ENCODE peak calls at places on chromosomes 1 and 21, in seven cellular contexts. Z, V, Q, T, H, I and M are unnamed samples. For H3K4me1, the result is how much of the 10 kb centered on the place peaks cover.

GRCh38 chr21:41641821-41642368 is 125.0 kb downstream of the RIPK4 start:
- DNase-seq in I (peak), Q (no peak), Z (no peak), T (no peak), H (peak), V (peak), M (peak)

GRCh38 chr1:3168678-3169077 is 99.7 kb downstream of the PRDM16 start:
- DNase-seq in Q (no peak), H (no peak), I (no peak), Z (no peak), T (peak), V (no peak), M (no peak)

GRCh38 chr1:41662656-41663437 is 178.4 kb upstream of the EDN2 start:
- DNase-seq in V (peak), Q (no peak), T (no peak), I (no peak), H (peak), Z (peak), M (peak)

GRCh38 chr1:197970771-197971170 is 53.6 kb downstream of the LHX9 start:
- DNase-seq in H (no peak), Z (no peak), V (no peak), T (no peak), Q (no peak), I (no peak), M (no peak)

GRCh38 chr1:201756411-201756810 is 72.5 kb upstream of the IPO9 start:
- DNase-seq in T (no peak), H (no peak), Z (no peak), V (no peak), I (no peak), Q (no peak), M (no peak)

GRCh38 chr21:27802816-27803475 is 836.1 kb upstream of the ADAMTS5 start:
- DNase-seq in Q (peak), Z (peak), I (no peak), H (no peak), T (peak), V (peak), M (no peak)

GRCh38 chr1:243601720-243602119 is 248.3 kb downstream of the AKT3 start:
- DNase-seq in H (no peak), I (no peak), Z (no peak), T (no peak), V (peak), Q (no peak), M (no peak)

GRCh38 chr1:200367841-200368534 is 41.8 kb downstream of the ZNF281 start:
- DNase-seq in V (no peak), H (no peak), Q (no peak), T (no peak), Z (no peak), I (no peak), M (no peak)

GRCh38 chr1:21894034-21894881 is 42.9 kb downstream of the HSPG2 start:
- DNase-seq in Z (no peak), I (no peak), Q (no peak), T (no peak), H (no peak), V (no peak), M (no peak)

GRCh38 chr1:3983181-3983580 is 83.1 kb upstream of the C1orf174 start:
- DNase-seq in I (no peak), T (no peak), Z (no peak), V (no peak), H (no peak), Q (no peak), M (no peak)

GRCh38 chr21:36709030-36709867 is 10.3 kb downstream of the SIM2 start:
- DNase-seq in V (no peak), I (no peak), T (peak), Q (no peak), H (peak), Z (no peak), M (no peak)

GRCh38 chr1:119364640-119365039 is 3.9 kb upstream of the HAO2 start:
- DNase-seq in Q (no peak), V (no peak), Z (no peak), T (no peak), I (no peak), H (no peak), M (no peak)

GRCh38 chr1:65011983-65012382 is 45.6 kb upstream of the JAK1 start:
- DNase-seq in H (no peak), T (no peak), Z (no peak), V (no peak), Q (no peak), I (no peak), M (no peak)

GRCh38 chr1:225963735-225964530 is 22.9 kb upstream of the LEFTY2 start:
- DNase-seq in Z (no peak), V (no peak), Q (no peak), T (no peak), I (no peak), H (peak), M (no peak)

GRCh38 chr1:203325004-203325417 is 19.7 kb downstream of the BTG2 start:
- DNase-seq in V (no peak), H (no peak), Z (peak), I (no peak), Q (no peak), T (no peak), M (no peak)

GRCh38 chr1:206705187-206705586 is 20.5 kb downstream of the MAPKAPK2 start:
- DNase-seq in Q (no peak), V (no peak), H (peak), T (no peak), I (no peak), Z (no peak), M (no peak)

GRCh38 chr1:8169364-8170058 is 143.4 kb upstream of the ERRFI1 start:
- DNase-seq in T (peak), Z (peak), I (peak), V (peak), Q (no peak), H (peak), M (peak)

GRCh38 chr1:75615664-75616435 is 4.9 kb upstream of the SLC44A5 start:
- DNase-seq in Q (no peak), T (peak), I (no peak), Z (peak), V (no peak), H (peak), M (peak)

GRCh38 chr1:100810360-100810759 is 84.3 kb downstream of the EXTL2 start:
- DNase-seq in T (no peak), H (no peak), I (no peak), V (no peak), Q (no peak), Z (no peak), M (no peak)

GRCh38 chr1:203282720-203283542 is 22.4 kb upstream of the BTG2 start:
- DNase-seq in H (no peak), I (no peak), Z (no peak), T (no peak), Q (no peak), V (no peak), M (peak)

GRCh38 chr1:74344396-74344795 is 109.2 kb downstream of the TNNI3K start:
- DNase-seq in H (no peak), T (no peak), Q (no peak), Z (no peak), V (no peak), I (no peak), M (no peak)

GRCh38 chr1:232795497-232796068 is 9.6 kb upstream of the MAP10 start:
- DNase-seq in H (no peak), Q (no peak), T (no peak), I (no peak), Z (no peak), V (no peak), M (no peak)

GRCh38 chr1:226763741-226764264 is 24.7 kb upstream of the ITPKB start:
- DNase-seq in I (no peak), V (peak), Z (no peak), H (no peak), Q (peak), T (no peak), M (no peak)

GRCh38 chr1:219507432-219507831 is 105.5 kb downstream of the ZC3H11B start:
- DNase-seq in H (no peak), T (no peak), Z (no peak), V (no peak), I (no peak), Q (no peak), M (no peak)

GRCh38 chr1:157021688-157022087 is 23.9 kb downstream of the ARHGEF11 start:
- DNase-seq in V (no peak), H (no peak), Z (no peak), I (no peak), Q (no peak), T (no peak), M (no peak)

GRCh38 chr1:20739225-20739624 is 6.7 kb upstream of the SH2D5 start:
- DNase-seq in Z (no peak), H (no peak), Q (no peak), V (peak), I (no peak), T (no peak), M (no peak)

GRCh38 chr1:18307329-18307898 is 173.3 kb upstream of the KLHDC7A start:
- DNase-seq in Z (no peak), Q (no peak), I (no peak), H (no peak), V (no peak), T (no peak), M (no peak)

GRCh38 chr1:108881369-108881768 is 4.6 kb downstream of the GPSM2 start:
- DNase-seq in H (no peak), Z (no peak), T (no peak), V (no peak), I (no peak), Q (no peak), M (no peak)

GRCh38 chr1:19074902-19075721 is 118.6 kb upstream of the IFFO2 start:
- DNase-seq in V (no peak), I (no peak), H (no peak), Z (peak), T (peak), Q (no peak), M (no peak)

GRCh38 chr1:92329356-92330129 is 30.7 kb downstream of the RPAP2 start:
- DNase-seq in H (no peak), I (no peak), Q (no peak), V (no peak), Z (no peak), T (no peak), M (no peak)

GRCh38 chr1:21262282-21263051 is 27.8 kb downstream of the ECE1 start:
- DNase-seq in Z (peak), I (peak), V (peak), H (peak), T (peak), Q (no peak), M (peak)

GRCh38 chr1:19792237-19793002 is 7.3 kb downstream of the TMCO4 start:
- DNase-seq in I (peak), H (no peak), Q (no peak), Z (no peak), V (no peak), T (no peak), M (no peak)

GRCh38 chr21:33859373-33860102 is 56.1 kb downstream of the ATP5PO start:
- DNase-seq in Z (no peak), V (no peak), T (no peak), Q (no peak), I (no peak), H (no peak), M (no peak)

GRCh38 chr1:205568469-205569361 is 63.1 kb downstream of the ELK4 start:
- DNase-seq in T (peak), Q (no peak), H (peak), I (no peak), V (no peak), Z (peak), M (no peak)

GRCh38 chr1:55833452-55834160 is 618.4 kb upstream of the USP24 start:
- DNase-seq in I (no peak), Z (no peak), H (no peak), V (no peak), T (no peak), Q (no peak), M (no peak)

GRCh38 chr1:179709841-179710329 is 33.2 kb upstream of the FAM163A start:
- DNase-seq in T (no peak), Z (no peak), H (no peak), Q (no peak), V (no peak), I (no peak), M (no peak)

GRCh38 chr1:17011439-17012307 is at the start of gene ATP13A2:
- DNase-seq in T (peak), Q (peak), I (peak), Z (peak), V (peak), H (peak), M (peak)
- TF ChIP-seq EP300 in T (no peak), Q (no peak), I (no peak), Z (no peak), V (no peak), H (no peak), M (no peak)

DNA sequence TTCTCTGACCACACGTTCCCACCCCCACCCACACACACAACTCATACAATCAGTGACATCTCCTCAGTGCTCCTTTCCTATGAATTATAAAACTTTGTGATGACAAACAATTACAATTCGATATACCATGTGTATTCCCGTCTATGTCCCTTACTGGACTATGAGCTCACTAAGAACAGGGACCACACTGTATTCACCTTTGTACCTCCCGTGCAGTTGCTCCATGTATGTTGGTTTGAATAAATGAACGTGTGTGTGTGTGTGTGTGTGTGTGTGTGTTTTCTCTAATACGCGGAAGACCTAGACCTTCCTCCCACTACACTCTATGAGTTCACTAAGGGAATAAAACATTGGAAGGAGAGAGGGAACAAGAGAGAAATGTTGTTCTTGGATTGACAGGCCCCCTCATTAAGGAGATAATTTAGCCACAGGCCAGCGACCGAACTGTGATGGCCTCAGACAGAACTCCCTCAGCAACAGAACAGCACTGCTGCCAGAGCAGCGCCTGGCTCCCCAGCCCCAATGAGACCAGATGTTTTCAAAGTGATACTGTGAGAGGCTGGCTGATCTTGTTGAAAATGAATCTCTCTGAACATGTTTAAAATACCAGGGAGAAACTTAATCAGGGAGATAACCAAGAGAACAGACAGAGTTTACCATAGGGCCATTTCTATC is 21.7 kb downstream of the BCAR3 start:
- DNase-seq in Q (no peak), V (no peak), Z (no peak), I (peak), H (no peak), T (no peak), M (no peak)
- H3K4me1 ChIP-seq in Q (under half), V (half or more), Z (under half), I (half or more), H (under half), T (under half), M (under half)

DNA sequence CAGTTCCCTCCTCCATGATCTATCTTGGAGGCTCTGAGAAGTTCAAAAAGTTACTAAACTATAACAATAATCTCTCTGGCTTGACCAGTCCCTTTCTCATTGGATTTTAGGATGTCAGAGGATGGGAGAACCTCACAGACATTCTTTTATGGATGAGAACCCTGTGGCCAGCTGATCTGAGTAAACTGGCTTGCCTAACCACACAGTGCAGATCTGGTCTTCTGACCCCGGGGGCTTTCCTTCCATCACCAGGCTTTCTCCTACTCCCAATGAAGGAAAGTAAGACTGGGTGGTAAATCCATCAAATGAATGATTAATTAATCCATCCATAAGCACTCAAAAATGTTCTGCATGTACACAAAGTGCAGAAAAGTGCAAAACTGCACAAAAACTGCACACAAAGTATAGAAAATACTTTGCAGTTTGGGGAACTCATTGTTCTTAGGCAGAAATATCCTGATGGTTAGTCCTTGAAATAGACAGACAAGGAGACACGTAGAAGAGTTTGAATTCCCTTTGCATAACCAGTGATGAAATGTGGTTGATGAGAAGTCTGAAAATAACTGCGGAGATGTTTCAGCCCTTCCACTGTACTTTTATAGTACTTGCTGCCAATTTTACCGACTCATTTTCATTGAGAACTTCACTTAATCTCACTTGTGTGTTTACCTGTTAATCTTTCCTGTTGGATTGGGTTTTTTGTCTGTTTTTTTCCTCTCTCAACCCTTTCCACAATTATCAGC is 2.5 kb upstream of the F3 start:
- DNase-seq in V (no peak), H (no peak), Q (no peak), I (no peak), T (no peak), Z (no peak), M (no peak)
- H3K4me3 ChIP-seq in V (no peak), H (no peak), Q (no peak), I (no peak), T (no peak), Z (no peak), M (no peak)

DNA sequence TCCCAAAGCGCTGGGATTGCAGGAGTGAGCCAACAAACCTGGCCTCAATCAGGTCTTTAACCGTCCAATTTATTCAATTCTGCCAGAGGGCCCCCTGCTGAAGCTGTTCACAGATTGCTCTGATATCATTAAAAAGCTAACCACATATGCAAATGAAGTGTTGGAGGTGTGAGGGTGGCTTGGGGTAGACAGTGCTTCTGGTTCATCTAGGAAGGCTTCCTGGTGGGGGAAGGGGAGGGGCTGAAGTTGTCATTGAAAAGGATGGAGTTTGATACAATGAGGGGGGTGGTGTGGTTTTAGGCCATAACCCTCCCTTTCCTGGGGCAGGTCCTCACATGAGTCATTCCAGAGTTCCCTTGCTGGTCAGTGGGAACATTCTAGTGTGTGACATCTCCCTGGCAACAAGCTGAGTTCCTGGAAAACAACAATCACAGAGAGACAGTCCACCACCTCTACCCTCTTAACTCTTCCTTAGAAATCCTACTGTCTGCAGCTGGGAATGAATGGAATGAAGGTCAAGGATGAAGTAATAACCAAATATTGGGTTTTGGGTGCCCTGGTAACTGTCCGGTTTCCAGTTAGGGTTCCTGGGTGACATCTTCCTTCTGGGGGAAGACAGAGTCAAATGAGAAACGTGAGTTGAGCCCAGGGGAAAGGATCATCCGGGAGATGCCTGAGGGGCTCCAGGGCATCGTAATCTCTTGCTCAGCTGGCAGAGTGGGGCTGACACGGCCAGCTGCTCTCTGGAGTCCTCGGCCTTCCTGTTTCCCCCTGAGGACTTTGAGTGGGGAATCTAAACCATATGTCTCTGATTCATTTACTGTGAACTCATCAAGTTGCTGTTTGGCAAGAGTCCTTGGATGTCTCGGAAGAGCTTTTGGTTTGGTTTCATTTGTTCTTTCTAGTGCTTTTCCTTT is 32.2 kb downstream of the BATF3 start:
- DNase-seq in Q (no peak), H (no peak), I (peak), Z (peak), T (no peak), V (peak), M (no peak)
- TF ChIP-seq EP300 in Q (no peak), H (no peak), I (no peak), Z (no peak), T (no peak), V (no peak), M (no peak)

DNA sequence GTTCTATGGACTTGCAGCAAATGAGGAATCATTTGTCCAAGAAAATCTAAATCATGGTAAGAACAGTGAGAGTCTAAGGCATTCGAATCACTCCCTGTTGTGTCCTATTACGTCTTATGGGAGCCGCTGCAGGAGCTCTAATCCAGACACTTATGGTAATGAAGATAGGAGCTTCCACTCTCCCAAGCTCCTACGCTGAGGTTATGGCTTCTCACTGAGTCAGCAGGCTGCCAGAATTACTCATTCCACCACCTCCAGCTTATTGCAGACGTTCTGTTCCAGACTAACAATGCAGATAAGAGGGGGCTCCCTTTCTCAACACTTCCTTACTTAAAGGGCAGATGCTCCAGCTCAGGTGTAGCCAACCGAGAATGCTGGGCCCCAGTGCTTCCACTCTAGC is 212.6 kb downstream of the GREM2 start:
- DNase-seq in Z (no peak), Q (no peak), I (no peak), T (no peak), V (peak), H (no peak), M (no peak)
- H3K4me1 ChIP-seq in Z (under half), Q (under half), I (under half), T (under half), V (under half), H (under half), M (under half)

GRCh38 chr1:26125946-26126320 is 14.3 kb downstream of the PDIK1L start:
- DNase-seq in Z (no peak), I (no peak), V (no peak), Q (no peak), T (no peak), H (no peak), M (no peak)
- H3K4me3 ChIP-seq in Z (no peak), I (no peak), V (no peak), Q (no peak), T (no peak), H (no peak), M (no peak)